ENCODE peak calls at places on chromosomes 4 and X, in nine cellular contexts. N is K562, W is HepG2, Q is HCT116, M is breast epithelium, P is stomach, E is upper lobe of left lung, L is sigmoid colon, Y is transverse colon. U is an unnamed sample.

GRCh38 chrX:137568741-137569469 is 3.0 kb downstream of the ZIC3 start:
- DNase-seq in N (no peak), W (no peak), Q (no peak), M (no peak), P (no peak), E (no peak), L (no peak), Y (no peak), U (no peak)

GRCh38 chr4:153988446-153988845 is 199.6 kb upstream of the SFRP2 start:
- DNase-seq in N (no peak), W (no peak), Q (no peak), M (no peak), P (no peak), E (no peak), L (no peak), Y (no peak), U (no peak)

GRCh38 chrX:110082156-110082555 is 79.2 kb downstream of the TMEM164 start:
- DNase-seq in N (no peak), W (no peak), Q (no peak), M (no peak), P (no peak), E (no peak), L (no peak), Y (no peak), U (no peak)

GRCh38 chr4:54315561-54315960 is 86.5 kb downstream of the PDGFRA start:
- DNase-seq in N (no peak), W (no peak), Q (no peak), M (no peak), P (no peak), E (no peak), L (no peak), Y (no peak), U (no peak)

GRCh38 chrX:56733459-56734046 is 4.5 kb downstream of the NBDY start:
- DNase-seq in N (peak), W (peak), Q (no peak), M (no peak), P (peak), E (peak), L (peak), Y (peak), U (no peak)

GRCh38 chr4:26909369-26909768 is 48.7 kb downstream of the STIM2 start:
- DNase-seq in N (no peak), W (no peak), Q (no peak), M (no peak), P (no peak), E (no peak), L (no peak), Y (no peak), U (no peak)

GRCh38 chr4:112747035-112747434 is 110.1 kb downstream of the LARP7 start:
- DNase-seq in N (no peak), W (peak), Q (peak), M (no peak), P (no peak), E (no peak), L (no peak), Y (no peak), U (no peak)

GRCh38 chr4:110837896-110838450 is 215.1 kb upstream of the PITX2 start:
- DNase-seq in N (no peak), W (no peak), Q (no peak), M (no peak), P (no peak), E (no peak), L (no peak), Y (no peak), U (no peak)

GRCh38 chr4:11440481-11441181 is 11.9 kb upstream of the HS3ST1 start:
- DNase-seq in N (no peak), W (no peak), Q (no peak), M (no peak), P (no peak), E (no peak), L (no peak), Y (no peak), U (no peak)

GRCh38 chrX:40465735-40466551 is 114.8 kb upstream of the ATP6AP2 start:
- DNase-seq in N (peak), W (no peak), Q (no peak), M (no peak), P (no peak), E (no peak), L (no peak), Y (no peak), U (no peak)

GRCh38 chr4:171979461-171979860 is 166.3 kb downstream of the GALNTL6 start:
- DNase-seq in N (no peak), W (no peak), Q (no peak), M (no peak), P (no peak), E (no peak), L (no peak), Y (no peak), U (no peak)

GRCh38 chrX:68175569-68175968 is 257.7 kb downstream of the OPHN1 start:
- DNase-seq in N (no peak), W (no peak), Q (no peak), M (no peak), P (no peak), E (no peak), L (no peak), Y (no peak), U (no peak)

GRCh38 chr4:144646523-144647094 is 653 bp downstream of the HHIP start:
- DNase-seq in N (no peak), W (no peak), Q (no peak), M (no peak), P (no peak), E (no peak), L (no peak), Y (no peak), U (no peak)

GRCh38 chr4:140829825-140830224 is 73.6 kb upstream of the TBC1D9 start:
- DNase-seq in N (no peak), W (no peak), Q (no peak), M (no peak), P (no peak), E (no peak), L (no peak), Y (no peak), U (no peak)

GRCh38 chrX:21659320-21659719 is 1.2 kb upstream of the KLHL34 start:
- DNase-seq in N (no peak), W (no peak), Q (no peak), M (no peak), P (no peak), E (no peak), L (no peak), Y (no peak), U (no peak)

GRCh38 chr4:38757945-38758344 is 24.8 kb downstream of the TLR10 start:
- DNase-seq in N (peak), W (no peak), Q (peak), M (no peak), P (peak), E (no peak), L (no peak), Y (peak), U (no peak)

DNA sequence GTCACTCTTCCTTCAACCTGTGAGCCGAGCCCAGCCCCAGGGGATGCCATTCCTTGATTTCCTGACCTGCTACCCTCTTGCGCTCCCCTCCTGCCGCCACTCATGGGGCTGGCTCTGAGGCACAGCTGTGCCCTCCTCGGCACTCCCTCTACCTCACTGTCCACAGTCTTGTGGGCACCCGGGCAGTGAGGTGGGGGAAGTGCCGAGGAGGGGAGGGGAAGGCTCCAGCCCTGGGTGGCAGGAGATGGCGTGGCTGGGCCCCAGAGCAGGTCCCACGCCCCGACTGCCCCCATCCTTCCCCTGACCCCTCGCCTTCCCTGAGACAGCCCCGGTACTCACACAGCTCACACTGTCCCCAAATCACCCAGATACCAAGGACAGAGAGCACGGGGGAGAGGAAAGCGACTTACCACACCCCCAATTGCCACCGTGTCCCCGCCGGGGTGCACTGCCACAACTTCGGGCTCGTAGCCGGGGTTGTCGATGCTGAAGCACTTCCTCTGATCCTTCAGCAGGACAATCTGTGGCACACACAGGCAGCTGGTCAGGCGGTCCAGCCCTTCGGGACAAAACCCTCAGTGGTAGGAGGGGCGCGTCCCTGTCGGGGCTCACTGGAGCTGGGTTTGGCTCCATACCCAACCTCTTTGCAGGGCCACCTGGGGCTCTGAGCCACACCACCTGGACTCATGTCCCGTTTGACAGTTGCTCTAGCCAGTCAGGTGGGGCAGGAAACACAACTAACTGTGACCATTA is 37.9 kb downstream of the WDR1 start:
- DNase-seq in N (no peak), W (no peak), Q (no peak), M (peak), P (peak), E (peak), L (peak), Y (no peak), U (no peak)
- TF ChIP-seq POLR2A in N (no peak), W (no peak), Q (no peak), M (no peak), P (no peak), E (no peak), L (no peak), Y (no peak), U (no peak)

GRCh38 chr4:184968784-184969201 is 49.5 kb upstream of the HELT start:
- DNase-seq in N (no peak), W (no peak), Q (no peak), M (peak), P (peak), E (peak), L (no peak), Y (peak), U (no peak)
- TF ChIP-seq POLR2AphosphoS5 in N (no peak), W (no peak), Q (no peak), M (no peak), P (peak), E (no peak), L (no peak), Y (no peak), U (no peak)

GRCh38 chr4:48127882-48128394 is 6.1 kb downstream of the TXK start:
- DNase-seq in N (peak), W (peak), Q (peak), M (peak), P (peak), E (peak), L (no peak), Y (peak), U (no peak)

GRCh38 chr4:48126621-48127020 is 7.4 kb downstream of the TXK start:
- DNase-seq in N (peak), W (no peak), Q (no peak), M (no peak), P (no peak), E (no peak), L (no peak), Y (no peak), U (no peak)

GRCh38 chr4:48124870-48125269 is 9.2 kb downstream of the TXK start:
- DNase-seq in N (no peak), W (no peak), Q (no peak), M (no peak), P (no peak), E (no peak), L (no peak), Y (no peak), U (no peak)

GRCh38 chr4:48129307-48130014 is 4.6 kb downstream of the TXK start:
- DNase-seq in N (no peak), W (no peak), Q (no peak), M (no peak), P (no peak), E (no peak), L (no peak), Y (peak), U (no peak)

DNA sequence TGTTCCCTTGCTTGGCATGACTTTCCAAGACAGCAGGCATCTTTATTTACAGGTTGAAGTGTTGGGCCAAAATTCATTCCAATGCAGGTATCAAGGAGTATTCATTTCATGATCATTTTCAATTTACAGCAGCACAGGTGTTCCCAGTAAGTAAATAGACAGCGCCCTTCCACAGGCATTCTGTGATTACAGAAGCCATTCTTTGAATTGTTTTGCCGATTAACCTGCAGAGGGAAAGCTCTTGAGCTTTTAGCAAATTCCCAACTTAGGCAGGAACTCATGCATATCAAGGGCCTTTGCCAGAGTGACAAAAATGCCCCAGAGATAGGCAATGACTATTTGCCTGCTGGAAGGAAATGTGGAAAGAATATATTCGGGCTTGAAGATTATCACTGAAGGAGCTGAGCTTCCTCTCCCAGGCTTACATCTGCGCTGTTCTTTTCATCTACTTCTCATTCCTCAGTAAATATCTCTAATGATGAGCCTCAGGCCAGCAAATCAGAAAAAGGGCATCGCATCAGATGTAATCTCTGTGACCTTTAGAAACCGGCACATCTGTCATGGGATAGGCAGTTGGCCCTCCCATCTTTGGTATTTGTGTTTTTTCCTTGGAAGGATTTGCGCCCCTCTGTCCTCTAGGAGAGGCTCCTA is 6.7 kb downstream of the TXK start:
- DNase-seq in N (no peak), W (no peak), Q (no peak), M (no peak), P (no peak), E (no peak), L (no peak), Y (no peak), U (no peak)
- H3K4me3 ChIP-seq in N (no peak), W (no peak), Q (peak), M (peak), P (peak), E (peak), L (peak), Y (no peak), U (peak)

DNA sequence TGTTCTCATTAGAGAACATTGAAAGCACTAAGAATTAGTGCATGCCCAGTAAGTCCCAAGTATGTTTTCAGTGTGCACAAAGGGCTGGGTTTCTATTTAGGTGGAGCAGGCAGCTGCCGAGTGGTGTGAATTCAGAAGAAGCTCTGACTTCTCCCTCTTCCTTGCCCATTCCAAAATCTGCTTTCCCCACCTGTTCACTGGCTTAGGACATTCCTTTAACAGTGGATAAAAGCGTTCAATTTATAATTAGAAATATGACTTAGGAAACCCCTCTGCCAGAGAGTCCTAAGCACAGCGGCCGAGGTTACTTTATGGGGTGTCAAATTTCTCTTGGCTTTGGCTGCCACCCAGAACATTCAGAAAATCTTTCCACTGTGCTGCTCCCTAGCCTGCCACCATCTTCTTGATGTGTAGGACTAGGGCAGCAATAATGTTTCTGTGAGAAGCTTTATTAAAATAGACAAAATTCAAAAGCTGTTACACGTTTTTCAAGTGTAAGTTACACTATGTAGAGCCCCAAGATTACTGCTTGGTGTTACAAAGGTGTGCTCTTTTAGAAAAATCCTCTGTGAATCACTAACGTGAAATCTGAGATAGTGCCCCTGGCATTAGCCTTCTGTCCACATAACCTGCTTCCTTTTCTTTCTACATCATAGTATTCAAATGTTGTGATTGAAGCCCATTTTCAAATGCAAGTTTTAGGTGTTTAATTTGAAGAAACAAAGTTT is 191.6 kb upstream of the ANKRD50 start:
- DNase-seq in N (no peak), W (no peak), Q (peak), M (no peak), P (peak), E (peak), L (no peak), Y (no peak), U (no peak)
- TF ChIP-seq POLR2A in N (no peak), W (no peak), Q (no peak), M (no peak), P (no peak), E (no peak), L (no peak), Y (no peak), U (no peak)

DNA sequence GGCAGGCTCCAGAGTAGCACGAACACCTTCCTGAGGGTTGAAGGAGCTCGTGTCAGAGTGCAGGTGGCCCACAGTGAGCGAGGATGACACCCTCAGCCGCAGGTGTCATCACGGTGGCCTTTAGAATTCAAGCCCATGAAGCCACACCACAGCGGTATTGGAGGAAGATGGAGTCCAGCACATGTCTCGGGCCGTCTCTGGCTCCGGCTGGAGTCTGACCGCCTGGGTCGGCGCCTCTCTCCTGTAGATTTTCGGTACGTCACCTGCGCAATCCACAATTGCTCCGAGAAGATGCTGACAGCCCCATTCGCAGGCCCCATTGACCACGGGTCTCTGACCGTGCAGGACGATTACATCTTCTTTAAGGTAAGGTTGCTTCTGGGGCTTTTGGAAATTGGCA is 229.4 kb upstream of the PSAPL1 start:
- DNase-seq in N (no peak), W (no peak), Q (no peak), M (no peak), P (no peak), E (no peak), L (no peak), Y (no peak), U (no peak)
- TF ChIP-seq POLR2AphosphoS5 in N (no peak), W (no peak), Q (no peak), M (no peak), P (no peak), E (no peak), L (no peak), Y (no peak), U (no peak)

GRCh38 chrX:150570512-150570911 is 2.1 kb downstream of the MTM1 start:
- DNase-seq in N (no peak), W (peak), Q (no peak), M (no peak), P (no peak), E (no peak), L (no peak), Y (no peak), U (no peak)
- H3K4me3 ChIP-seq in N (no peak), W (peak), Q (no peak), M (no peak), P (no peak), E (no peak), L (no peak), Y (no peak), U (peak)